ENCODE peak calls at places on chromosomes 3 and 15, in six cellular contexts. One of them, this sample, is unnamed.

GRCh38 chr15:32851619-32852416 is 134.0 kb downstream of the GREM1 start:
- DNase-seq in neural progenitor cell: no peak
- DNase-seq in retinal pigment epithelial cell: peak
- DNase-seq in esophagus squamous epithelium: no peak
- DNase-seq in mucosa of descending colon: no peak
- DNase-seq in AG10803: peak
- DNase-seq in this sample: no peak

GRCh38 chr3:197352382-197352781 is 54.0 kb upstream of the DLG1 start:
- DNase-seq in mucosa of descending colon: no peak
- DNase-seq in AG10803: peak
- DNase-seq in neural progenitor cell: no peak
- DNase-seq in retinal pigment epithelial cell: peak
- DNase-seq in esophagus squamous epithelium: no peak
- DNase-seq in this sample: no peak

GRCh38 chr15:69887018-69887417 is 210.7 kb downstream of the TLE3 start:
- DNase-seq in neural progenitor cell: no peak
- DNase-seq in esophagus squamous epithelium: no peak
- DNase-seq in retinal pigment epithelial cell: no peak
- DNase-seq in AG10803: no peak
- DNase-seq in mucosa of descending colon: no peak
- DNase-seq in this sample: no peak

GRCh38 chr3:183350164-183350563 is 78.3 kb downstream of the MCF2L2 start:
- DNase-seq in mucosa of descending colon: no peak
- DNase-seq in esophagus squamous epithelium: no peak
- DNase-seq in retinal pigment epithelial cell: no peak
- DNase-seq in neural progenitor cell: no peak
- DNase-seq in AG10803: no peak
- DNase-seq in this sample: no peak

GRCh38 chr3:58222161-58222724 is 11.5 kb upstream of the DNASE1L3 start:
- DNase-seq in esophagus squamous epithelium: no peak
- DNase-seq in neural progenitor cell: no peak
- DNase-seq in retinal pigment epithelial cell: no peak
- DNase-seq in mucosa of descending colon: no peak
- DNase-seq in AG10803: no peak
- DNase-seq in this sample: no peak

GRCh38 chr3:149528344-149528657 is 53.8 kb downstream of the TM4SF4 start:
- DNase-seq in esophagus squamous epithelium: no peak
- DNase-seq in AG10803: no peak
- DNase-seq in retinal pigment epithelial cell: no peak
- DNase-seq in neural progenitor cell: no peak
- DNase-seq in mucosa of descending colon: no peak
- DNase-seq in this sample: no peak

GRCh38 chr3:133479895-133480669 is 80.2 kb downstream of the BFSP2 start:
- DNase-seq in mucosa of descending colon: peak
- DNase-seq in AG10803: no peak
- DNase-seq in neural progenitor cell: peak
- DNase-seq in esophagus squamous epithelium: no peak
- DNase-seq in retinal pigment epithelial cell: peak
- DNase-seq in this sample: peak

GRCh38 chr3:5122741-5123706 is 932 bp downstream of the ARL8B start:
- DNase-seq in retinal pigment epithelial cell: peak
- DNase-seq in mucosa of descending colon: peak
- DNase-seq in AG10803: peak
- DNase-seq in esophagus squamous epithelium: no peak
- DNase-seq in neural progenitor cell: peak
- DNase-seq in this sample: peak

GRCh38 chr3:184505053-184505452 is 56.5 kb upstream of the EPHB3 start:
- DNase-seq in retinal pigment epithelial cell: no peak
- DNase-seq in esophagus squamous epithelium: no peak
- DNase-seq in AG10803: peak
- DNase-seq in mucosa of descending colon: no peak
- DNase-seq in neural progenitor cell: no peak
- DNase-seq in this sample: no peak

GRCh38 chr15:67839358-67839928 is 402 bp downstream of the RNU6-1 start:
- DNase-seq in esophagus squamous epithelium: no peak
- DNase-seq in AG10803: peak
- DNase-seq in neural progenitor cell: no peak
- DNase-seq in mucosa of descending colon: no peak
- DNase-seq in retinal pigment epithelial cell: no peak
- DNase-seq in this sample: no peak

GRCh38 chr3:108599677-108600409 is 10.3 kb downstream of the DZIP3 start:
- DNase-seq in esophagus squamous epithelium: no peak
- DNase-seq in retinal pigment epithelial cell: no peak
- DNase-seq in neural progenitor cell: no peak
- DNase-seq in AG10803: no peak
- DNase-seq in mucosa of descending colon: no peak
- DNase-seq in this sample: no peak

GRCh38 chr15:51661072-51661471 is 20.2 kb upstream of the SCG3 start:
- DNase-seq in neural progenitor cell: no peak
- DNase-seq in mucosa of descending colon: no peak
- DNase-seq in AG10803: no peak
- DNase-seq in retinal pigment epithelial cell: no peak
- DNase-seq in esophagus squamous epithelium: no peak
- DNase-seq in this sample: no peak
- H3K4me3 ChIP-seq in neural progenitor cell: no peak
- H3K4me3 ChIP-seq in mucosa of descending colon: no peak
- H3K4me3 ChIP-seq in AG10803: no peak
- H3K4me3 ChIP-seq in retinal pigment epithelial cell: no peak
- H3K4me3 ChIP-seq in esophagus squamous epithelium: no peak
- H3K4me3 ChIP-seq in this sample: no peak

DNA sequence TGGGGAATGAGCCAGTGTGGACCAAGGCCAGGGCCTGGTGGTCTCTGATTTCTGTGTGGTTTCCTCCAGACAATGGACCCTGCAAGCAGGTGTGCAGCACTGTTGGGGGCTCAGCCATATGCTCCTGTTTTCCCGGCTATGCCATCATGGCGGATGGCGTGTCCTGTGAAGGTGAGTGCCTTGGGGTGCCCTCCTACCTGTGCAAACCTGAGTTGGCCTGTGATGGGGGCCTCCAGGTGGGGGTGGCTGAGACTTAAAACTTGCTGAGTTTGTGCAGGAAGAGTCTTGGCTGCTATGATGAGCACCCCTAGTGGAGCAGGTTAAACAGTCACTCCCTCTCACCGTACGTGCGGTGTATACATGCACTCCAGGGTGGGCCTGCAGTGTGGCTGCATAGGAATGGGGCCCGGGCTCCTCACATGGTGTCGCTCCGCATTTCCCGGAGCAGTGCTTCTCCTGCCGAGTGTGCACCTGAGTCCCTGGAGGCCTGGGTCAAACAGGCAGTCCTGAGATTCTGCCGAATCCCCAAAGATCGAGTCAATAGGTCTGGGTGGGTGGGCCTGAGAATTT is 70.8 kb downstream of the FBLN2 start:
- DNase-seq in AG10803: no peak
- DNase-seq in neural progenitor cell: no peak
- DNase-seq in mucosa of descending colon: no peak
- DNase-seq in esophagus squamous epithelium: no peak
- DNase-seq in retinal pigment epithelial cell: no peak
- DNase-seq in this sample: no peak
- TF ChIP-seq CTCF in AG10803: no peak
- TF ChIP-seq CTCF in neural progenitor cell: peak
- TF ChIP-seq CTCF in mucosa of descending colon: no peak
- TF ChIP-seq CTCF in esophagus squamous epithelium: no peak
- TF ChIP-seq CTCF in retinal pigment epithelial cell: no peak
- TF ChIP-seq CTCF in this sample: no peak

GRCh38 chr3:147388395-147389264 is 17.7 kb downstream of the ZIC4 start:
- DNase-seq in AG10803: no peak
- DNase-seq in retinal pigment epithelial cell: no peak
- DNase-seq in neural progenitor cell: peak
- DNase-seq in esophagus squamous epithelium: no peak
- DNase-seq in mucosa of descending colon: no peak
- DNase-seq in this sample: no peak
- H3K4me3 ChIP-seq in AG10803: no peak
- H3K4me3 ChIP-seq in retinal pigment epithelial cell: no peak
- H3K4me3 ChIP-seq in neural progenitor cell: no peak
- H3K4me3 ChIP-seq in esophagus squamous epithelium: no peak
- H3K4me3 ChIP-seq in mucosa of descending colon: no peak
- H3K4me3 ChIP-seq in this sample: no peak

GRCh38 chr3:32947466-32948238 is 3.8 kb upstream of the CCR4 start:
- DNase-seq in retinal pigment epithelial cell: peak
- DNase-seq in neural progenitor cell: peak
- DNase-seq in mucosa of descending colon: peak
- DNase-seq in esophagus squamous epithelium: peak
- DNase-seq in AG10803: peak
- DNase-seq in this sample: peak
- TF ChIP-seq CTCF in retinal pigment epithelial cell: peak
- TF ChIP-seq CTCF in neural progenitor cell: peak
- TF ChIP-seq CTCF in mucosa of descending colon: peak
- TF ChIP-seq CTCF in esophagus squamous epithelium: peak
- TF ChIP-seq CTCF in AG10803: peak
- TF ChIP-seq CTCF in this sample: peak

GRCh38 chr3:50155891-50156290 is 767 bp downstream of the SEMA3F start:
- DNase-seq in neural progenitor cell: peak
- DNase-seq in AG10803: no peak
- DNase-seq in mucosa of descending colon: no peak
- DNase-seq in esophagus squamous epithelium: no peak
- DNase-seq in retinal pigment epithelial cell: no peak
- DNase-seq in this sample: no peak
- H3K4me3 ChIP-seq in neural progenitor cell: peak
- H3K4me3 ChIP-seq in AG10803: peak
- H3K4me3 ChIP-seq in mucosa of descending colon: peak
- H3K4me3 ChIP-seq in esophagus squamous epithelium: peak
- H3K4me3 ChIP-seq in retinal pigment epithelial cell: peak
- H3K4me3 ChIP-seq in this sample: no peak